ENCODE peak calls at places on chromosomes 11 and 22, in eight cellular contexts. P, B, L, Q, S, W, H and O are unnamed samples.

GRCh38 chr11:105000167-105000566 is 22.8 kb downstream of the CASP5 start:
- DNase-seq in P (no peak), B (no peak), L (no peak), Q (no peak), S (no peak), W (no peak), H (no peak), O (no peak)

GRCh38 chr11:30478923-30479322 is 107.2 kb downstream of the MPPED2 start:
- DNase-seq in P (no peak), B (peak; percentile 37), L (no peak), Q (no peak), S (no peak), W (no peak), H (no peak), O (no peak)

GRCh38 chr11:78292109-78292803 is 103.5 kb downstream of the USP35 start:
- DNase-seq in P (peak; percentile 100), B (no peak), L (no peak), Q (no peak), S (no peak), W (peak; percentile 95), H (no peak), O (no peak)

GRCh38 chr11:116696381-116696941 is 76.3 kb downstream of the BUD13 start:
- DNase-seq in P (no peak), B (no peak), L (no peak), Q (no peak), S (no peak), W (no peak), H (no peak), O (no peak)

GRCh38 chr11:88363566-88364169 is 26.1 kb upstream of the CTSC start:
- DNase-seq in P (peak; percentile 61), B (no peak), L (no peak), Q (no peak), S (no peak), W (peak; percentile 85), H (no peak), O (no peak)

GRCh38 chr22:29704528-29705285 is 15.1 kb upstream of the CABP7 start:
- DNase-seq in P (peak; percentile 14), B (no peak), L (no peak), Q (peak; percentile 24), S (no peak), W (no peak), H (no peak), O (no peak)

GRCh38 chr11:125514336-125515101 is 18.5 kb upstream of the FEZ1 start:
- DNase-seq in P (peak; percentile 94), B (peak; percentile 31), L (no peak), Q (no peak), S (no peak), W (peak; percentile 92), H (no peak), O (no peak)

GRCh38 chr11:134528453-134528852 is 116.4 kb upstream of the B3GAT1 start:
- DNase-seq in P (no peak), B (no peak), L (no peak), Q (no peak), S (no peak), W (no peak), H (peak; percentile 15), O (peak; percentile 2)

GRCh38 chr11:69707156-69707555 is 3.3 kb upstream of the FGF19 start:
- DNase-seq in P (peak; percentile 64), B (no peak), L (no peak), Q (no peak), S (no peak), W (no peak), H (no peak), O (no peak)

GRCh38 chr11:27467181-27467913 is 5.2 kb downstream of the LGR4 start:
- DNase-seq in P (no peak), B (no peak), L (no peak), Q (no peak), S (no peak), W (no peak), H (no peak), O (no peak)

GRCh38 chr11:27696961-27697360 is 3.3 kb downstream of the BDNF start:
- DNase-seq in P (no peak), B (no peak), L (no peak), Q (no peak), S (no peak), W (no peak), H (no peak), O (no peak)

GRCh38 chr11:105282658-105283057 is 143.1 kb upstream of the CARD18 start:
- DNase-seq in P (no peak), B (no peak), L (no peak), Q (no peak), S (no peak), W (no peak), H (no peak), O (no peak)

GRCh38 chr11:109994896-109995295 is 98.3 kb upstream of the ZC3H12C start:
- DNase-seq in P (peak; percentile 56), B (no peak), L (no peak), Q (no peak), S (no peak), W (no peak), H (no peak), O (no peak)

GRCh38 chr11:21541226-21541625 is 651.7 kb upstream of the ANO5 start:
- DNase-seq in P (no peak), B (no peak), L (no peak), Q (no peak), S (no peak), W (no peak), H (no peak), O (no peak)

GRCh38 chr11:20162824-20163777 is 2.8 kb upstream of the DBX1 start:
- DNase-seq in P (no peak), B (peak; percentile 26), L (no peak), Q (no peak), S (no peak), W (no peak), H (no peak), O (no peak)

GRCh38 chr11:10261821-10262220 is 32.2 kb downstream of the SBF2 start:
- DNase-seq in P (no peak), B (no peak), L (no peak), Q (no peak), S (no peak), W (no peak), H (no peak), O (no peak)

GRCh38 chr22:38201371-38201717 is 450 bp upstream of the MAFF start:
- DNase-seq in P (no peak), B (peak; percentile 33), L (no peak), Q (no peak), S (no peak), W (no peak), H (no peak), O (no peak)

GRCh38 chr11:71238941-71239340 is 13.4 kb downstream of the SHANK2 start:
- DNase-seq in P (no peak), B (no peak), L (no peak), Q (no peak), S (no peak), W (no peak), H (no peak), O (no peak)

GRCh38 chr22:22554324-22555284 is 4.5 kb downstream of the PRAME start:
- DNase-seq in P (peak; percentile 73), B (no peak), L (no peak), Q (no peak), S (no peak), W (no peak), H (no peak), O (no peak)

GRCh38 chr11:117979481-117980211 is 6.5 kb upstream of the IL10RA start:
- DNase-seq in P (no peak), B (no peak), L (no peak), Q (no peak), S (no peak), W (no peak), H (no peak), O (no peak)

GRCh38 chr22:30382340-30382739 is 4.9 kb downstream of the RNF215 start:
- DNase-seq in P (no peak), B (no peak), L (no peak), Q (no peak), S (no peak), W (no peak), H (no peak), O (no peak)

GRCh38 chr11:126963603-126964353 is 36.8 kb downstream of the KIRREL3 start:
- DNase-seq in P (no peak), B (no peak), L (no peak), Q (no peak), S (no peak), W (no peak), H (no peak), O (no peak)

GRCh38 chr11:36214976-36215687 is 74.1 kb downstream of the COMMD9 start:
- DNase-seq in P (no peak), B (no peak), L (no peak), Q (no peak), S (no peak), W (no peak), H (no peak), O (no peak)

GRCh38 chr22:47653921-47654320 is 891.5 kb downstream of the TBC1D22A start:
- DNase-seq in P (no peak), B (no peak), L (no peak), Q (no peak), S (no peak), W (no peak), H (no peak), O (no peak)

GRCh38 chr11:32830413-32830738 is 649 bp downstream of the PRRG4 start:
- DNase-seq in P (peak; percentile 74), B (peak; percentile 25), L (no peak), Q (no peak), S (no peak), W (peak; percentile 46), H (peak; percentile 50), O (no peak)